ENCODE peak calls at places on chromosomes 16 and 17, in nine cellular contexts. G is stomach; E is left colon; W is pons; I is AML-193; V is astrocyte of the spinal cord; H is A172; J is HT1080; D is naive thymus-derived CD8-positive, alpha-beta T cell. Q is an unnamed sample.

GRCh38 chr16:77430360-77430759 is 4.5 kb downstream of the ADAMTS18 start:
- DNase-seq in E (no peak), G (no peak), D (no peak), V (no peak), H (no peak), I (no peak), J (no peak), W (peak), Q (no peak)

GRCh38 chr16:64206877-64207276 is 915.0 kb downstream of the CDH11 start:
- DNase-seq in G (no peak), I (no peak), E (no peak), V (no peak), H (no peak), W (no peak), J (no peak), D (no peak), Q (no peak)

GRCh38 chr16:10280262-10281170 is 98.3 kb upstream of the GRIN2A start:
- DNase-seq in H (no peak), E (no peak), V (no peak), D (no peak), I (no peak), G (no peak), W (no peak), J (no peak), Q (no peak)

GRCh38 chr17:17876959-17877547 is 40.3 kb upstream of the SREBF1 start:
- DNase-seq in G (peak), E (no peak), J (no peak), I (no peak), H (no peak), V (peak), W (no peak), D (no peak), Q (no peak)

GRCh38 chr16:69833357-69833781 is 71.2 kb downstream of the WWP2 start:
- DNase-seq in E (no peak), D (no peak), W (no peak), G (no peak), I (no peak), H (no peak), J (no peak), V (peak), Q (no peak)

GRCh38 chr17:58693208-58693607 is 806 bp downstream of the RAD51C start:
- DNase-seq in J (no peak), H (no peak), I (no peak), E (no peak), G (no peak), V (peak), D (no peak), W (peak), Q (no peak)

GRCh38 chr16:75139498-75139897 is 8.8 kb upstream of the ZFP1 start:
- DNase-seq in I (no peak), G (no peak), H (no peak), D (no peak), W (no peak), J (no peak), E (no peak), V (no peak), Q (no peak)

GRCh38 chr17:18257747-18258355 is 687 bp downstream of the FLII start:
- DNase-seq in I (peak), D (peak), E (peak), V (peak), W (peak), H (peak), J (peak), G (peak), Q (peak)

GRCh38 chr17:80847506-80848230 is 144.0 kb upstream of the CHMP6 start:
- DNase-seq in J (no peak), I (no peak), W (no peak), E (peak), G (no peak), D (peak), V (no peak), H (no peak), Q (no peak)

GRCh38 chr16:53091508-53092211 is 36.9 kb downstream of the CHD9 start:
- DNase-seq in J (peak), E (peak), D (no peak), W (peak), G (peak), H (peak), I (peak), V (peak), Q (no peak)

GRCh38 chr17:80313160-80313829 is 52.6 kb downstream of the RNF213 start:
- DNase-seq in G (no peak), V (no peak), D (no peak), W (no peak), J (no peak), H (no peak), E (no peak), I (no peak), Q (no peak)

GRCh38 chr16:57795431-57795878 is 6.8 kb downstream of the KIFC3 start:
- DNase-seq in I (peak), J (peak), E (peak), H (peak), V (peak), D (no peak), G (peak), W (no peak), Q (peak)

GRCh38 chr17:39794249-39794970 is 56.7 kb downstream of the GRB7 start:
- DNase-seq in G (peak), E (no peak), H (no peak), V (no peak), W (no peak), J (no peak), I (no peak), D (peak), Q (no peak)

GRCh38 chr17:35046740-35047283 is 16.7 kb downstream of the RFFL start:
- DNase-seq in V (peak), G (no peak), D (peak), W (peak), E (no peak), J (peak), H (peak), I (peak), Q (no peak)

GRCh38 chr17:47239663-47240374 is 13.8 kb upstream of the ITGB3 start:
- DNase-seq in E (peak), W (peak), I (peak), G (peak), D (no peak), H (peak), V (peak), J (peak), Q (peak)

GRCh38 chr17:50447870-50448573 is 20.7 kb downstream of the CHAD start:
- DNase-seq in I (no peak), G (no peak), J (no peak), H (no peak), W (no peak), V (no peak), D (no peak), E (no peak), Q (no peak)

Q was measured in NCI-H460.